ENCODE peak calls at places on chromosomes 2 and 18, in four cellular contexts. One of them, this sample, is unnamed. For H3K4me1, the result is how much of the 10 kb centered on the place peaks cover.

GRCh38 chr2:30862054-30862651 is 54.9 kb upstream of the CAPN13 start:
- DNase-seq in stomach: peak
- DNase-seq in H1: peak
- DNase-seq in tibial artery: no peak
- DNase-seq in this sample: no peak

GRCh38 chr2:112757265-112757664 is 7.1 kb downstream of the CKAP2L start:
- DNase-seq in stomach: no peak
- DNase-seq in H1: no peak
- DNase-seq in tibial artery: no peak
- DNase-seq in this sample: no peak

GRCh38 chr2:57880967-57881366 is 165.6 kb upstream of the VRK2 start:
- DNase-seq in stomach: no peak
- DNase-seq in H1: no peak
- DNase-seq in tibial artery: no peak
- DNase-seq in this sample: no peak

GRCh38 chr2:9654429-9655100 is 23.8 kb upstream of the YWHAQ start:
- DNase-seq in stomach: no peak
- DNase-seq in H1: no peak
- DNase-seq in tibial artery: no peak
- DNase-seq in this sample: no peak

GRCh38 chr18:58394607-58395425 is 234.1 kb downstream of the ALPK2 start:
- DNase-seq in stomach: no peak
- DNase-seq in H1: no peak
- DNase-seq in tibial artery: peak
- DNase-seq in this sample: no peak

GRCh38 chr18:66694857-66695256 is 91.0 kb upstream of the CDH19 start:
- DNase-seq in stomach: no peak
- DNase-seq in H1: no peak
- DNase-seq in tibial artery: no peak
- DNase-seq in this sample: no peak

GRCh38 chr2:72824224-72824842 is 1.5 kb downstream of the EXOC6B start:
- DNase-seq in stomach: no peak
- DNase-seq in H1: no peak
- DNase-seq in tibial artery: no peak
- DNase-seq in this sample: no peak

GRCh38 chr18:46917108-46917807 is at the start of the genes KATNAL2 and PIAS2:
- DNase-seq in stomach: peak
- DNase-seq in H1: peak
- DNase-seq in tibial artery: peak
- DNase-seq in this sample: peak

GRCh38 chr2:70133127-70133452 is 45.8 kb downstream of the PCBP1 start:
- DNase-seq in stomach: no peak
- DNase-seq in H1: no peak
- DNase-seq in tibial artery: no peak
- DNase-seq in this sample: no peak

GRCh38 chr18:63022429-63023022 is 297.0 kb downstream of the BCL2 start:
- DNase-seq in stomach: no peak
- DNase-seq in H1: peak
- DNase-seq in tibial artery: no peak
- DNase-seq in this sample: no peak

GRCh38 chr18:63028380-63028779 is 291.2 kb downstream of the BCL2 start:
- DNase-seq in stomach: no peak
- DNase-seq in H1: no peak
- DNase-seq in tibial artery: no peak
- DNase-seq in this sample: no peak

GRCh38 chr18:63025251-63025710 is 294.3 kb downstream of the BCL2 start:
- DNase-seq in stomach: no peak
- DNase-seq in H1: no peak
- DNase-seq in tibial artery: no peak
- DNase-seq in this sample: no peak
- TF ChIP-seq CTCF in stomach: no peak
- TF ChIP-seq CTCF in H1: peak
- TF ChIP-seq CTCF in tibial artery: no peak
- TF ChIP-seq CTCF in this sample: no peak

DNA sequence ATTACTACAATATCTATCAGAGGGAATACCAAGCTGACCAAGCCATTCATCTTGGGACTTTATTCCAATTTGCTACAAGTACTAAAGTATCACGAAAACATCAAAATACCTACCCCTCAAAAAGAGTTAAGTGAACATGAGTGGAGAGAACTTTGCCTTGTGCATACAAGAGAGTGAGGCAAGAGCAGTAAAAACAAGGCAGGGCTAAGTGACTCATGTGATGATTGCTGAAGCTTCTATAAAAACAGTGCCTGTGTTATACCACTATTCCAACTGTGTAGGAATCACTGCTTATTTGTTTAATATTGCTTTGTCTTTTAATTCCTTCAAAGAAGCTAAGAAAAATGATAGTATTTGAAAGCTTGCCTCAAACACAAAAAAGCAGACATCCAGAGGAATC is 61.2 kb downstream of the FARSB start:
- DNase-seq in stomach: no peak
- DNase-seq in H1: no peak
- DNase-seq in tibial artery: no peak
- DNase-seq in this sample: no peak
- H3K4me1 ChIP-seq in stomach: under half
- H3K4me1 ChIP-seq in H1: under half
- H3K4me1 ChIP-seq in tibial artery: under half
- H3K4me1 ChIP-seq in this sample: under half

GRCh38 chr2:188518391-188518790 is 226.7 kb downstream of the GULP1 start:
- DNase-seq in stomach: no peak
- DNase-seq in H1: no peak
- DNase-seq in tibial artery: no peak
- DNase-seq in this sample: no peak

GRCh38 chr2:188524519-188525113 is 232.9 kb downstream of the GULP1 start:
- DNase-seq in stomach: peak
- DNase-seq in H1: no peak
- DNase-seq in tibial artery: no peak
- DNase-seq in this sample: no peak

GRCh38 chr2:188519133-188519532 is 227.5 kb downstream of the GULP1 start:
- DNase-seq in stomach: no peak
- DNase-seq in H1: no peak
- DNase-seq in tibial artery: no peak
- DNase-seq in this sample: no peak

GRCh38 chr2:188523901-188524300 is 232.2 kb downstream of the GULP1 start:
- DNase-seq in stomach: no peak
- DNase-seq in H1: no peak
- DNase-seq in tibial artery: no peak
- DNase-seq in this sample: no peak

DNA sequence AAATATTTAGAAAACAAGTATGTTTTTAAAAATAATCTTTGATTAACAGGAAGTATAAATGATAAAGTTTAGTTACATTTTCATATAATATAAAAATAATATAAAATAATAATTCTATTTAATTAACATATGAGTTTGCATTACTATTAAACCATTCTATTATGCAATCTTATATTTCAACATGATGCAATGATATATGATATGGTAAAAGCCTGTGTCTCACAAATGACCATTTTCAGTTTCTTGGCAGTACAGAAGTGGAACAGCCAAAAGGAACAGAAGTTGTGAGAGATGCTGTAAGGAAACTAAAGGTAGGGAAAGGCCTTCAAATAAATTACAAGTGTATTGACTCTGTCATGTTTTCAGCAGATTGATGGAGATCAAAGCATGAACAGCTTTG is 230.8 kb downstream of the GULP1 start:
- DNase-seq in stomach: no peak
- DNase-seq in H1: no peak
- DNase-seq in tibial artery: no peak
- DNase-seq in this sample: no peak
- TF ChIP-seq CTCF in stomach: no peak
- TF ChIP-seq CTCF in H1: no peak
- TF ChIP-seq CTCF in tibial artery: no peak
- TF ChIP-seq CTCF in this sample: no peak

GRCh38 chr2:15874854-15875776 is 65.2 kb upstream of the MYCN start:
- DNase-seq in stomach: no peak
- DNase-seq in H1: no peak
- DNase-seq in tibial artery: no peak
- DNase-seq in this sample: no peak

GRCh38 chr2:15871239-15871783 is 69.0 kb upstream of the MYCN start:
- DNase-seq in stomach: no peak
- DNase-seq in H1: no peak
- DNase-seq in tibial artery: no peak
- DNase-seq in this sample: no peak

GRCh38 chr2:15875969-15876705 is 64.2 kb upstream of the MYCN start:
- DNase-seq in stomach: no peak
- DNase-seq in H1: no peak
- DNase-seq in tibial artery: no peak
- DNase-seq in this sample: no peak

GRCh38 chr2:15872854-15873253 is 67.5 kb upstream of the MYCN start:
- DNase-seq in stomach: no peak
- DNase-seq in H1: no peak
- DNase-seq in tibial artery: no peak
- DNase-seq in this sample: no peak

GRCh38 chr2:15874311-15874710 is 66.0 kb upstream of the MYCN start:
- DNase-seq in stomach: no peak
- DNase-seq in H1: no peak
- DNase-seq in tibial artery: no peak
- DNase-seq in this sample: no peak
- H3K4me1 ChIP-seq in stomach: under half
- H3K4me1 ChIP-seq in H1: under half
- H3K4me1 ChIP-seq in tibial artery: under half
- H3K4me1 ChIP-seq in this sample: under half

GRCh38 chr18:26840965-26841364 is 24.5 kb downstream of the AQP4 start:
- DNase-seq in stomach: no peak
- DNase-seq in H1: no peak
- DNase-seq in tibial artery: no peak
- DNase-seq in this sample: no peak
- TF ChIP-seq CTCF in stomach: no peak
- TF ChIP-seq CTCF in H1: peak
- TF ChIP-seq CTCF in tibial artery: no peak
- TF ChIP-seq CTCF in this sample: no peak

GRCh38 chr2:75429036-75429435 is 131.7 kb downstream of the EVA1A start:
- DNase-seq in stomach: peak
- DNase-seq in H1: no peak
- DNase-seq in tibial artery: no peak
- DNase-seq in this sample: no peak

GRCh38 chr2:75431276-75431675 is 129.5 kb downstream of the EVA1A start:
- DNase-seq in stomach: no peak
- DNase-seq in H1: no peak
- DNase-seq in tibial artery: no peak
- DNase-seq in this sample: no peak

GRCh38 chr2:75431757-75432156 is 129.0 kb downstream of the EVA1A start:
- DNase-seq in stomach: no peak
- DNase-seq in H1: no peak
- DNase-seq in tibial artery: no peak
- DNase-seq in this sample: no peak

GRCh38 chr2:75428627-75429026 is 132.1 kb downstream of the EVA1A start:
- DNase-seq in stomach: no peak
- DNase-seq in H1: no peak
- DNase-seq in tibial artery: no peak
- DNase-seq in this sample: no peak

DNA sequence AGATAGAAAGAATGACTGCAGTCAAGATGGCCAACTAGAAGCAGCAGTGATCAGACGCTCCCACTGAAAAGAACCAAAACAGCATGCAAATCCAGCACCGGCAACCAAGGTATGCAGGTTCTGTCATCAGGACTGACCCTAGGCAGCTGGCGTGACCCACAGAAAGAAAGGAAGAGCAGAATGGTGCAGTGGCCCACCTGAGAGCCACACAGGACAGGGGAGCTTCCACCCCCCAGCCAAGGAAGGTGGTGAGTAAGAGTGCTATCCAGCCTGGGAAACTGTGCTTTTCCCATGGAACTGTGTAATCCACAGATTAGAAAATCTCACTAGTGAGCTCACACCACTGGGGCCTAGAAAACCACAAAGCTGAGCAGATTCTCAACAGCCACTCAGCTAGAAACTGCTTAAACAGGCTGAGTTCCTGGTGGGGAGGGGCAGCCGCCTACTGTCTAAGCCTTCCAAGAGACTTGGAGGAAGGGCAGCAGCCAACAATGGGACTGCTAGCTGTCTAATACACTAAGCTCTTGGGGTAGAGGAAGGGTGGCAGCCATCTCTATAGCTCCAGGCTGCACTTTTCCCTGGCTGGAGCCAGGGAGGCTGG is 127.9 kb downstream of the EVA1A start:
- DNase-seq in stomach: no peak
- DNase-seq in H1: no peak
- DNase-seq in tibial artery: no peak
- DNase-seq in this sample: no peak
- H3K4me1 ChIP-seq in stomach: under half
- H3K4me1 ChIP-seq in H1: under half
- H3K4me1 ChIP-seq in tibial artery: under half
- H3K4me1 ChIP-seq in this sample: under half

GRCh38 chr18:158128-159036 is at the start of gene USP14:
- DNase-seq in stomach: peak
- DNase-seq in H1: peak
- DNase-seq in tibial artery: peak
- DNase-seq in this sample: peak
- TF ChIP-seq CTCF in stomach: no peak
- TF ChIP-seq CTCF in H1: no peak
- TF ChIP-seq CTCF in tibial artery: no peak
- TF ChIP-seq CTCF in this sample: no peak

DNA sequence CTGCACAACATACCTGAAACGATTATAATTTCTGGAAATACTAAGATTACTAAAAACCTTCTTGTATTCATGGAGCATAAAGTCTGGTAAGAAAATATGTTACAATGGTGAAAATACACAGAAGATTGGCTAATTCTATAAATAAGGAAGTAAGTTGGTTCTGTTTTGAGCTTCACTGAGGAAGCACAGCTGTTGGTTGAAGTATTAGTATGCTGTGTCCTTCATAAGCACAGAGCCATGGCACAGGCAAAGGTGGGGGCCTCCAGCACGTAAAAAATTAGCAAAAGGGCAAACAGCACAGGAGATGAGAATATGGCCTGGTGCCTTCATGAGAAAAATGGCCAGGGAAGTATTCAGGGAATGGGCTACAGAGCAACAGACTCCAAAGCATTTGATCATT is 40.3 kb upstream of the ANKRD62 start:
- DNase-seq in stomach: no peak
- DNase-seq in H1: no peak
- DNase-seq in tibial artery: no peak
- DNase-seq in this sample: no peak
- H3K4me1 ChIP-seq in stomach: under half
- H3K4me1 ChIP-seq in H1: under half
- H3K4me1 ChIP-seq in tibial artery: under half
- H3K4me1 ChIP-seq in this sample: under half

GRCh38 chr2:171018522-171018921 is 89.5 kb downstream of the GORASP2 start:
- DNase-seq in stomach: no peak
- DNase-seq in H1: no peak
- DNase-seq in tibial artery: no peak
- DNase-seq in this sample: no peak
- TF ChIP-seq CTCF in stomach: no peak
- TF ChIP-seq CTCF in H1: no peak
- TF ChIP-seq CTCF in tibial artery: no peak
- TF ChIP-seq CTCF in this sample: no peak

GRCh38 chr2:61180686-61181085 is 18.7 kb downstream of the C2orf74 start:
- DNase-seq in stomach: no peak
- DNase-seq in H1: peak
- DNase-seq in tibial artery: no peak
- DNase-seq in this sample: no peak
- H3K4me1 ChIP-seq in stomach: under half
- H3K4me1 ChIP-seq in H1: under half
- H3K4me1 ChIP-seq in tibial artery: under half
- H3K4me1 ChIP-seq in this sample: under half

This sample was measured in thoracic aorta.